ENCODE peak calls at places on chromosomes 5 and 9, in eight cellular contexts. E is DMS153, F is hippocampal formation, V is Daoy, U is endodermal cell, A is HuH-7, S is choroid plexus epithelial cell, D is right lobe of liver. Z is an unnamed sample.

GRCh38 chr9:127419306-127419705 is 4.9 kb upstream of the ZNF79 start:
- DNase-seq in V (no peak), U (no peak), F (no peak), S (no peak), D (no peak), E (no peak), A (no peak), Z (no peak)

GRCh38 chr9:28887188-28887884 is 1314.1 kb upstream of the C9orf72 start:
- DNase-seq in F (no peak), A (no peak), V (no peak), U (no peak), S (no peak), D (no peak), E (no peak), Z (no peak)

GRCh38 chr5:123814796-123815479 is 303.0 kb downstream of the CSNK1G3 start:
- DNase-seq in F (no peak), A (no peak), V (no peak), E (no peak), D (no peak), U (no peak), S (peak), Z (no peak)

GRCh38 chr5:154945695-154946301 is 4.9 kb downstream of the MRPL22 start:
- DNase-seq in S (peak), E (no peak), F (no peak), D (no peak), U (no peak), A (no peak), V (peak), Z (no peak)

GRCh38 chr9:70052768-70053167 is 9.1 kb downstream of the MAMDC2 start:
- DNase-seq in A (no peak), F (no peak), D (no peak), V (no peak), E (no peak), S (no peak), U (no peak), Z (no peak)

GRCh38 chr9:126907058-126907457 is 7.5 kb upstream of the RALGPS1 start:
- DNase-seq in S (no peak), D (no peak), E (no peak), V (no peak), A (no peak), F (no peak), U (no peak), Z (no peak)

GRCh38 chr5:93192107-93192506 is 388.9 kb downstream of the NR2F1-AS1 start:
- DNase-seq in V (peak), D (no peak), F (no peak), A (peak), S (peak), E (no peak), U (no peak), Z (no peak)

GRCh38 chr9:115063058-115063850 is 54.7 kb downstream of the TNC start:
- DNase-seq in E (no peak), D (no peak), S (peak), F (no peak), V (peak), U (no peak), A (no peak), Z (no peak)

GRCh38 chr5:72541501-72542235 is 34.5 kb upstream of the ZNF366 start:
- DNase-seq in D (no peak), U (peak), S (no peak), E (no peak), F (peak), V (no peak), A (no peak), Z (no peak)

GRCh38 chr9:14415947-14416346 is 102.0 kb upstream of the NFIB start:
- DNase-seq in U (no peak), F (no peak), E (no peak), A (no peak), D (no peak), V (peak), S (peak), Z (no peak)

GRCh38 chr5:126591549-126591948 is 3.5 kb downstream of the ALDH7A1 start:
- DNase-seq in S (no peak), E (no peak), F (no peak), U (no peak), D (no peak), V (no peak), A (no peak), Z (no peak)

GRCh38 chr5:133735346-133735745 is 123.0 kb upstream of the FSTL4 start:
- DNase-seq in V (peak), E (peak), A (no peak), D (no peak), F (no peak), U (no peak), S (peak), Z (no peak)

GRCh38 chr9:77926314-77926959 is 105.2 kb downstream of the GNAQ start:
- DNase-seq in A (no peak), E (no peak), U (no peak), F (no peak), D (no peak), V (peak), S (peak), Z (no peak)

GRCh38 chr5:132484386-132484715 is 6.2 kb downstream of the IRF1 start:
- DNase-seq in F (no peak), V (no peak), U (no peak), D (no peak), A (no peak), E (no peak), S (no peak), Z (no peak)

GRCh38 chr9:107707419-107707837 is 217.9 kb upstream of the KLF4 start:
- DNase-seq in S (peak), D (no peak), A (no peak), F (no peak), E (no peak), V (peak), U (no peak), Z (no peak)

GRCh38 chr5:139749242-139749641 is 46.4 kb upstream of the PSD2 start:
- DNase-seq in E (no peak), F (no peak), U (no peak), V (no peak), D (no peak), A (no peak), S (peak), Z (no peak)

GRCh38 chr5:102959055-102959454 is 160.9 kb downstream of the GIN1 start:
- DNase-seq in D (no peak), F (no peak), S (peak), V (peak), U (no peak), A (no peak), E (no peak), Z (no peak)

GRCh38 chr5:42811591-42812392 is at the start of gene SELENOP:
- DNase-seq in S (peak), E (peak), F (peak), V (no peak), A (peak), D (peak), U (peak), Z (peak)

GRCh38 chr9:13444696-13445095 is 165.2 kb upstream of the MPDZ start:
- DNase-seq in F (no peak), U (no peak), S (no peak), E (no peak), V (no peak), D (no peak), A (no peak), Z (no peak)

GRCh38 chr5:103210952-103211351 is 47.6 kb upstream of the MACIR start:
- DNase-seq in S (no peak), U (no peak), F (no peak), A (no peak), D (no peak), V (no peak), E (no peak), Z (no peak)

GRCh38 chr5:10351199-10351881 is 2.2 kb upstream of the MARCHF6 start:
- DNase-seq in S (peak), E (peak), U (peak), F (no peak), A (no peak), D (no peak), V (peak), Z (no peak)

GRCh38 chr5:138900281-138900965 is 25.3 kb upstream of the LRRTM2 start:
- DNase-seq in A (no peak), V (peak), U (no peak), D (no peak), E (no peak), F (no peak), S (peak), Z (no peak)

GRCh38 chr9:111910428-111910827 is 13.8 kb downstream of the UGCG start:
- DNase-seq in V (no peak), A (no peak), U (no peak), F (no peak), D (no peak), E (no peak), S (no peak), Z (no peak)

GRCh38 chr5:74357827-74358226 is 282.7 kb downstream of the ENC1 start:
- DNase-seq in F (no peak), A (no peak), U (no peak), E (peak), D (no peak), S (no peak), V (no peak), Z (no peak)

GRCh38 chr9:131477816-131478419 is 24.8 kb upstream of the POMT1 start:
- DNase-seq in U (no peak), D (no peak), V (no peak), A (no peak), E (no peak), F (no peak), S (no peak), Z (no peak)